ENCODE peak calls at places on chromosomes 6 and 20, in four cellular contexts. One of them, this sample, is unnamed.

GRCh38 chr20:9051508-9051907 is 17.4 kb upstream of the PLCB4 start:
- DNase-seq in WTC11: no peak
- DNase-seq in K562: peak; percentile 32
- DNase-seq in H1: no peak
- DNase-seq in this sample: no peak

GRCh38 chr20:64142546-64142945 is 21.7 kb upstream of the MYT1 start:
- DNase-seq in H1: peak; percentile 40
- DNase-seq in K562: no peak
- DNase-seq in WTC11: peak; percentile 6
- DNase-seq in this sample: peak; percentile 8

GRCh38 chr6:167721291-167721690 is 105.4 kb upstream of the AFDN start:
- DNase-seq in H1: no peak
- DNase-seq in K562: no peak
- DNase-seq in WTC11: no peak
- DNase-seq in this sample: no peak

GRCh38 chr6:75643173-75643572 is 41.5 kb downstream of the SENP6 start:
- DNase-seq in K562: no peak
- DNase-seq in WTC11: no peak
- DNase-seq in H1: no peak
- DNase-seq in this sample: no peak

GRCh38 chr6:47414517-47415167 is 62.9 kb upstream of the CD2AP start:
- DNase-seq in K562: peak; percentile 53
- DNase-seq in H1: no peak
- DNase-seq in WTC11: no peak
- DNase-seq in this sample: no peak

GRCh38 chr6:137210903-137211302 is 8.3 kb downstream of the IFNGR1 start:
- DNase-seq in WTC11: no peak
- DNase-seq in H1: no peak
- DNase-seq in K562: no peak
- DNase-seq in this sample: no peak

GRCh38 chr20:15882553-15882952 is 690.7 kb downstream of the KIF16B start:
- DNase-seq in K562: no peak
- DNase-seq in H1: no peak
- DNase-seq in WTC11: no peak
- DNase-seq in this sample: no peak

GRCh38 chr6:165676435-165677068 is 13.5 kb upstream of the PDE10A start:
- DNase-seq in H1: no peak
- DNase-seq in WTC11: peak; percentile 30
- DNase-seq in K562: peak; percentile 15
- DNase-seq in this sample: no peak

GRCh38 chr6:11236915-11237314 is 4.4 kb upstream of the NEDD9 start:
- DNase-seq in WTC11: no peak
- DNase-seq in K562: no peak
- DNase-seq in H1: no peak
- DNase-seq in this sample: no peak

GRCh38 chr6:11714798-11715285 is 63.8 kb downstream of the ADTRP start:
- DNase-seq in WTC11: no peak
- DNase-seq in H1: no peak
- DNase-seq in K562: no peak
- DNase-seq in this sample: no peak

GRCh38 chr6:10532392-10532791 is 11.2 kb downstream of the GCNT2 start:
- DNase-seq in K562: no peak
- DNase-seq in WTC11: no peak
- DNase-seq in H1: no peak
- DNase-seq in this sample: no peak

GRCh38 chr6:24006246-24006645 is 119.8 kb upstream of the NRSN1 start:
- DNase-seq in WTC11: no peak
- DNase-seq in K562: no peak
- DNase-seq in H1: no peak
- DNase-seq in this sample: no peak

GRCh38 chr6:137171824-137172733 is 1.4 kb downstream of the IL22RA2 start:
- DNase-seq in WTC11: peak; percentile 27
- DNase-seq in K562: no peak
- DNase-seq in H1: no peak
- DNase-seq in this sample: no peak

GRCh38 chr6:121413831-121414368 is 21.5 kb upstream of the GJA1 start:
- DNase-seq in H1: no peak
- DNase-seq in WTC11: no peak
- DNase-seq in K562: no peak
- DNase-seq in this sample: no peak

GRCh38 chr6:137188855-137189254 is 15.4 kb upstream of the IL22RA2 start:
- DNase-seq in H1: no peak
- DNase-seq in K562: peak; percentile 54
- DNase-seq in WTC11: no peak
- DNase-seq in this sample: no peak

GRCh38 chr6:118708055-118708454 is 56.7 kb upstream of the CEP85L start:
- DNase-seq in WTC11: no peak
- DNase-seq in K562: peak; percentile 64
- DNase-seq in H1: no peak
- DNase-seq in this sample: no peak

GRCh38 chr6:145116591-145117178 is 618.6 kb downstream of the EPM2A start:
- DNase-seq in K562: no peak
- DNase-seq in WTC11: no peak
- DNase-seq in H1: no peak
- DNase-seq in this sample: no peak

GRCh38 chr6:45327956-45328522 is at the start of gene RUNX2:
- DNase-seq in H1: no peak
- DNase-seq in WTC11: no peak
- DNase-seq in K562: no peak
- DNase-seq in this sample: no peak

GRCh38 chr6:95686858-95687257 is 109.5 kb downstream of the MANEA start:
- DNase-seq in H1: no peak
- DNase-seq in WTC11: no peak
- DNase-seq in K562: no peak
- DNase-seq in this sample: no peak

GRCh38 chr20:14406495-14406894 is 69.1 kb upstream of the FLRT3 start:
- DNase-seq in WTC11: no peak
- DNase-seq in H1: no peak
- DNase-seq in K562: no peak
- DNase-seq in this sample: no peak

GRCh38 chr6:41757931-41758640 is 10.9 kb upstream of the PGC start:
- DNase-seq in WTC11: no peak
- DNase-seq in K562: no peak
- DNase-seq in H1: no peak
- DNase-seq in this sample: no peak

GRCh38 chr6:161507375-161507774 is 233.5 kb upstream of the AGPAT4 start:
- DNase-seq in WTC11: no peak
- DNase-seq in K562: no peak
- DNase-seq in H1: no peak
- DNase-seq in this sample: no peak

GRCh38 chr6:161498359-161498758 is 224.5 kb upstream of the AGPAT4 start:
- DNase-seq in K562: peak; percentile 52
- DNase-seq in WTC11: peak; percentile 66
- DNase-seq in H1: peak; percentile 51
- DNase-seq in this sample: peak; percentile 41

GRCh38 chr6:161508341-161508740 is 234.5 kb upstream of the AGPAT4 start:
- DNase-seq in WTC11: no peak
- DNase-seq in K562: no peak
- DNase-seq in H1: no peak
- DNase-seq in this sample: no peak

GRCh38 chr6:161498881-161499280 is 225.0 kb upstream of the AGPAT4 start:
- DNase-seq in WTC11: no peak
- DNase-seq in H1: no peak
- DNase-seq in K562: no peak
- DNase-seq in this sample: no peak

GRCh38 chr6:161503570-161503969 is 229.7 kb upstream of the AGPAT4 start:
- DNase-seq in K562: no peak
- DNase-seq in H1: no peak
- DNase-seq in WTC11: no peak
- DNase-seq in this sample: no peak
- TF ChIP-seq TEAD4 in K562: no peak
- TF ChIP-seq TEAD4 in H1: no peak
- TF ChIP-seq TEAD4 in WTC11: no peak
- TF ChIP-seq TEAD4 in this sample: no peak

DNA sequence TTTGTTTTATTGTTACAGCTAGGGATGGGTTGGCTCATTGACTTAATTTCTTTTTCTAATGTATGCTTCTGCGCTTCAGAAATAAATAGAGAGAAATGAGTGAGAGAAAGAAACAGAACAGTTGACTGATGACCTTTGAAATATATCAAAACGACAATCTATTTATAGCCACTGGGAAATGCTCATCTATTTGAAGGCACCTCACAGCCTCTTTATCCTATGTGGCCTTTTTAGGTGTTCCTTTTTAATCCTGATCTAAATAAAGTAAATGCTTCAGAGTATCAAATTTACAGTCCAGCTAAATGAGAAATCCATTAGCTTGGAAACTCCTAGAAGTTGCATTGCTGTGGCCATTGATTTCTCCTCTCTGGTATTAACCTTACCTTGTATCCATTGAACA is 943.5 kb upstream of the CITED2 start:
- DNase-seq in K562: no peak
- DNase-seq in H1: no peak
- DNase-seq in WTC11: no peak
- DNase-seq in this sample: no peak
- TF ChIP-seq MAX in K562: no peak
- TF ChIP-seq MAX in H1: no peak
- TF ChIP-seq MAX in WTC11: no peak
- TF ChIP-seq MAX in this sample: no peak

GRCh38 chr6:27098956-27099355 is 148.5 kb upstream of the PRSS16 start:
- DNase-seq in H1: no peak
- DNase-seq in K562: no peak
- DNase-seq in WTC11: no peak
- DNase-seq in this sample: no peak

GRCh38 chr6:27092316-27092692 is 155.2 kb upstream of the PRSS16 start:
- DNase-seq in K562: no peak
- DNase-seq in WTC11: no peak
- DNase-seq in H1: no peak
- DNase-seq in this sample: peak; percentile 8

GRCh38 chr6:27095914-27096313 is 151.6 kb upstream of the PRSS16 start:
- DNase-seq in H1: no peak
- DNase-seq in WTC11: no peak
- DNase-seq in K562: peak; percentile 35
- DNase-seq in this sample: no peak

GRCh38 chr6:27100921-27101320 is 146.6 kb upstream of the PRSS16 start:
- DNase-seq in WTC11: no peak
- DNase-seq in K562: no peak
- DNase-seq in H1: no peak
- DNase-seq in this sample: no peak

DNA sequence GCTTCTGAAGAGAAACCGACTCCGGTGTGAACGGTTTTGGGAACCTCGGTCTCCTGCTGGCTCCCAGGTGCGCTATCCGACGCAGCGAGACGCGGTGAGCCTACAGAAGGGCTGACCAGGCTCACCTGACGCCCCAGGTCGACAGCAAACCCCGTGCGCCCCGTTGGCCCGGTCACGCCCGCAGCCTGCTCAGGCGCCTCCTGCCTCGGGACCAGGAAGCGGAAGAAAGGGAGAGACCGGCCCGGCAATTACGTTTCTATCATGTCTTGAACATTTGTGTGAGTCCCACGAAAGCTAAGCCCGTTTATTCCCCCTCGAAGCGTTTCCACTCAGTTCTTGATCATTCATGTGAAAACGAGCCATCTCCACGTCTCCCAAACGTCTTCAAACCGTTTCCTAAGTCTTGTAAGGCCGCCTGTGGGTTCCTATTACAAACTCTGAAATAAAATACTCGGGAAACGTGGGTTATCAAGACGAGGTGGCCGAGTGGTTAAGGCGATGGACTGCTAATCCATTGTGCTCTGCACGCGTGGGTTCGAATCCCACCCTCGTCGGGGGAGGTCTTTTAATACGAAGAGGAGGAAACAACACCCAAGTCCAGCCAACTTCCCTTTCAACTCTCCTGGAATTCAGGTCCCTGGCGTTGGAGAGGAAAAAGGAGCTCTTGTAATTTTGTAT is 150.5 kb upstream of the PRSS16 start:
- DNase-seq in H1: peak; percentile 79
- DNase-seq in K562: peak; percentile 59
- DNase-seq in WTC11: peak; percentile 74
- DNase-seq in this sample: peak; percentile 59
- TF ChIP-seq TEAD4 in H1: no peak
- TF ChIP-seq TEAD4 in K562: no peak
- TF ChIP-seq TEAD4 in WTC11: no peak
- TF ChIP-seq TEAD4 in this sample: peak; percentile 22

GRCh38 chr6:134097114-134097707 is 44.8 kb upstream of the SLC2A12 start:
- DNase-seq in H1: peak; percentile 71
- DNase-seq in K562: peak; percentile 84
- DNase-seq in WTC11: peak; percentile 65
- DNase-seq in this sample: peak; percentile 69
- TF ChIP-seq MAX in H1: no peak
- TF ChIP-seq MAX in K562: no peak
- TF ChIP-seq MAX in WTC11: no peak
- TF ChIP-seq MAX in this sample: no peak

GRCh38 chr6:35919827-35920751 is 809 bp downstream of the SRPK1 start:
- DNase-seq in WTC11: peak; percentile 38
- DNase-seq in K562: peak; percentile 65
- DNase-seq in H1: peak; percentile 66
- DNase-seq in this sample: peak; percentile 56
- TF ChIP-seq TEAD4 in WTC11: no peak
- TF ChIP-seq TEAD4 in K562: no peak
- TF ChIP-seq TEAD4 in H1: no peak
- TF ChIP-seq TEAD4 in this sample: no peak

DNA sequence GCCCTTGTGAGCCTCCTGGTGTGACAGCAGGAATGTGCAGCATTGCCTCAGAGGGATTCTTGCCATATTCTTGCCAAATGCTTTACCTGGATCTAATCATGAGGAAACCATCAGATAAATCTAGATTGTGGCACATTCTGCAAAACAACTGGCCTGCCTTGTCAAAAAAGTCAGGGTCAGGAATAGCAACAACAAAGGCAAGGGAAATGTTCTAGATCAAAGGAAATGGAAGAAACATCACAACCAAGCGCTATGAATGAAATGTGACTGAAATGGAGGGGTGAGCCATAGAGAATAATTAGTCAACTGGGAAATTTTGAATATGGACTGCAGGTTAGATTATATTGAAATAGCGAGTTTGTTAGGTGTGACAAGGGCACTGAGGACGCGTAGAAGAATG is 262.6 kb upstream of the CDYL start:
- DNase-seq in H1: no peak
- DNase-seq in K562: no peak
- DNase-seq in WTC11: no peak
- DNase-seq in this sample: no peak
- TF ChIP-seq MAX in H1: no peak
- TF ChIP-seq MAX in K562: no peak
- TF ChIP-seq MAX in WTC11: no peak
- TF ChIP-seq MAX in this sample: no peak

This sample was measured in SK-N-SH.